ENCODE peak calls at places on chromosomes 6 and 20, in eight cellular contexts. Q is body of pancreas, A is tibial artery, J is Panc1, B is HCT116, G is heart right ventricle, I is tibial nerve, K is right lobe of liver. H is an unnamed sample. For H3K36me3 and H3K27me3, the result is how much of the 10 kb centered on the place peaks cover.

GRCh38 chr6:98529364-98529763 is 305.0 kb upstream of the POU3F2 start:
- DNase-seq in J (no peak), G (no peak), Q (no peak), I (no peak), B (no peak), A (no peak), K (no peak), H (no peak)

GRCh38 chr6:38215225-38215624 is 395.7 kb downstream of the ZFAND3 start:
- DNase-seq in A (no peak), B (no peak), Q (no peak), I (no peak), J (no peak), G (no peak), K (no peak), H (no peak)

GRCh38 chr6:127737009-127737486 is 160.1 kb downstream of the C6orf58 start:
- DNase-seq in B (peak), J (peak), A (no peak), Q (peak), G (peak), K (peak), I (no peak), H (no peak)

GRCh38 chr6:112180095-112180820 is 74.1 kb downstream of the LAMA4 start:
- DNase-seq in G (peak), B (peak), Q (peak), K (peak), A (no peak), J (peak), I (no peak), H (no peak)

GRCh38 chr6:163170294-163170883 is 244.1 kb upstream of the QKI start:
- DNase-seq in K (no peak), G (no peak), A (no peak), B (no peak), Q (no peak), J (peak), I (no peak), H (no peak)

GRCh38 chr6:53112871-53113270 is 35.8 kb downstream of the GCM1 start:
- DNase-seq in A (no peak), K (no peak), G (no peak), B (no peak), I (no peak), J (no peak), Q (no peak), H (no peak)

GRCh38 chr6:63352587-63353281 is 33.0 kb upstream of the LGSN start:
- DNase-seq in I (no peak), J (no peak), G (peak), B (peak), K (peak), A (no peak), Q (peak), H (no peak)

GRCh38 chr6:161882196-161882595 is 608.3 kb upstream of the AGPAT4 start:
- DNase-seq in B (no peak), G (no peak), J (no peak), A (no peak), Q (no peak), K (no peak), I (no peak), H (no peak)

GRCh38 chr20:37976862-37977261 is 56.4 kb downstream of the TTI1 start:
- DNase-seq in I (no peak), Q (no peak), G (no peak), A (no peak), K (no peak), J (no peak), B (no peak), H (no peak)

GRCh38 chr6:40755046-40755681 is 168.0 kb upstream of the LRFN2 start:
- DNase-seq in B (no peak), K (no peak), J (no peak), I (no peak), G (no peak), Q (no peak), A (no peak), H (no peak)

GRCh38 chr20:45509091-45509490 is 6.3 kb downstream of the SPINT3 start:
- DNase-seq in G (no peak), K (no peak), A (no peak), J (no peak), Q (no peak), I (no peak), B (no peak), H (no peak)

GRCh38 chr6:145483191-145483996 is 251.9 kb downstream of the EPM2A start:
- DNase-seq in B (peak), J (peak), G (no peak), Q (no peak), I (no peak), K (no peak), A (no peak), H (no peak)

GRCh38 chr6:29656798-29657197 is at the start of gene MOG:
- DNase-seq in J (no peak), A (no peak), G (no peak), B (no peak), I (no peak), K (no peak), Q (no peak), H (peak)

GRCh38 chr6:111771084-111771411 is 102.2 kb downstream of the FYN start:
- DNase-seq in I (no peak), Q (no peak), K (no peak), J (no peak), A (no peak), G (no peak), B (no peak), H (no peak)

GRCh38 chr6:43923376-43924221 is 153.6 kb downstream of the VEGFA start:
- DNase-seq in Q (no peak), K (no peak), J (no peak), I (no peak), A (no peak), G (no peak), B (peak), H (no peak)

GRCh38 chr6:2158596-2159271 is 86.7 kb downstream of the GMDS start:
- DNase-seq in G (no peak), J (no peak), Q (no peak), A (no peak), I (no peak), K (no peak), B (peak), H (no peak)

GRCh38 chr20:4051413-4052138 is 36.2 kb upstream of the RNF24 start:
- DNase-seq in J (no peak), B (no peak), I (no peak), G (no peak), A (no peak), K (peak), Q (no peak), H (no peak)

GRCh38 chr20:24785141-24785924 is 163.7 kb upstream of the CST7 start:
- DNase-seq in J (no peak), Q (no peak), A (no peak), B (no peak), I (no peak), K (no peak), G (no peak), H (no peak)

GRCh38 chr20:10519361-10520048 is 84.4 kb downstream of the SLX4IP start:
- DNase-seq in Q (no peak), G (no peak), B (no peak), A (no peak), I (no peak), J (no peak), K (no peak), H (no peak)

GRCh38 chr6:6734463-6735455 is 146.2 kb downstream of the LY86 start:
- DNase-seq in J (no peak), K (no peak), Q (no peak), G (no peak), B (no peak), I (no peak), A (no peak), H (no peak)

GRCh38 chr6:27213544-27214125 is 33.9 kb upstream of the PRSS16 start:
- DNase-seq in K (no peak), A (no peak), Q (no peak), I (no peak), J (no peak), G (no peak), B (no peak), H (no peak)

GRCh38 chr6:36873612-36874011 is 991 bp downstream of the PPIL1 start:
- DNase-seq in G (no peak), A (no peak), Q (no peak), I (no peak), K (no peak), B (no peak), J (no peak), H (no peak)

GRCh38 chr20:38199506-38200390 is 34.7 kb upstream of the TGM2 start:
- DNase-seq in J (no peak), K (peak), A (peak), G (no peak), B (no peak), Q (no peak), I (no peak), H (no peak)

GRCh38 chr20:49821850-49822249 is 9.2 kb downstream of the SLC9A8 start:
- DNase-seq in G (peak), I (no peak), A (no peak), B (no peak), K (peak), Q (no peak), J (no peak), H (no peak)
- H3K36me3 ChIP-seq in G (half or more), I (half or more), A (half or more), B (under half), K (under half), Q (under half), J (under half), H (half or more)

DNA sequence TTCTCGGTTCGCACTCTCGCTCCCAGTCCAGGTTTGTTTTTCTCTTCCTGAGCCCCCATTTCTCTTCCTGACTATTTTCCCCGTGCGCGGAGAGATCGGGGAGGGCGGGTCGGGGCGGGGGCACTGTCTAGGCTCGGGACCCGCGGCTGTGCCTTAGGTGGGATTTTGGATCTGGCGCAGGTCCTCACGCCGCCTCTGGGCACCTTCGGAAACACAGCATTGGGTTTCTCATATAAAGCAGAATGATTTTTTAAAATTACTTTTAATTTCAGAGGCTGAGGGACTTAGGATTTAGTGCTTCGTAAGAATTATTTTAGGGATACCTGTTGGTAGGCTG is 324 bp downstream of the STX11 start:
- DNase-seq in B (peak), G (no peak), Q (no peak), I (no peak), J (no peak), A (no peak), K (no peak), H (no peak)
- H3K27me3 ChIP-seq in B (under half), G (under half), Q (under half), I (under half), J (under half), A (under half), K (under half), H (under half)

GRCh38 chr6:142302427-142303190 is 802 bp downstream of the ADGRG6 start:
- DNase-seq in K (peak), Q (no peak), I (no peak), A (no peak), G (no peak), B (peak), J (no peak), H (no peak)
- H3K4me3 ChIP-seq in K (peak), Q (no peak), I (peak), A (peak), G (peak), B (peak), J (peak), H (peak)

GRCh38 chr20:33470457-33470856 is 19.4 kb upstream of the CBFA2T2 start:
- DNase-seq in G (no peak), K (no peak), Q (no peak), B (no peak), A (no peak), I (no peak), J (no peak), H (no peak)
- H3K36me3 ChIP-seq in G (under half), K (under half), Q (under half), B (under half), A (under half), I (under half), J (under half), H (under half)

DNA sequence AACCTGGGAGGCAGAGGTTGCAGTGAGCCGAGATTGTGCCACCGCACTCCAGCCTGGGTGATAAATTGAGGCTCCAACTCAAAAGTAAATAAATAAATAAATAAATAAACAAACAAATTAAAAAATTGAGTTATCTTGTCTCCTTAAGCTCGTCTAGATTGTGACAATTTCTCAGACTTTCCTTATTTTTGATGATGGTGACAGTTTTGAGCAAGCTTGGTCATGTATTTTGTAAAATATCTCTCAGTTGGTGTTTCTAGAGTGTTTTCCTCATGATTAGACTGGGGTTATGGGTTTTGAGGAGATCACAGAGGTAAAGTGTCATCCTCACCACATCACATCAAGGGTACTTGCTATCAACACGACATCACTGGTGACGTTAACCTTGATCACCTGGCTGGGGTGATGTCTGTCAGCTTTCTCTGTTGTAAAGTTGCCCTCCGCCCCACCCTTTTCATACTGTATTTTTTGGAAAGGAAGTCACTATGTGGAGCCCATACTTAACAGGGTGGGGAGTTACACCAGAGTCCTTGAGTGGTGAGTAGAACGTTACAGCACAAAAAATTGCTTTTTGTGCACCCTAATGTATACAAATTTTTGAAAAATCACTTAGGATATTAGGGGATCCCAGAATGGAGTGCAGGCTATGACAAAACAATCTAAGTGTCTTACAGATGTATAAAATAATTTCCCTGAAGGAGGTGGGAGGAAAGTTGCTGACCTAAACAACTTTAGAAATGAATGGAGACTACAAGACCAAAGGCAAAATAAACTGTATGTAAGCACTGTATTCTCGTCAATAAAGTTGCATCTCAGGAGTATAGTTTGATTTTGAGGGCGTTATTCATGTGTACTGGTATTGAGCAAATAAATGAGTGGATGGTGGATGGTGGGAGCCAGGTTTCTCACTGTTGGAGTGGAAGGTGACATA is 116.4 kb upstream of the SGK1 start:
- DNase-seq in B (no peak), J (no peak), Q (no peak), I (no peak), G (no peak), K (no peak), A (no peak), H (no peak)
- H3K27me3 ChIP-seq in B (under half), J (under half), Q (under half), I (under half), G (under half), K (under half), A (under half), H (under half)

DNA sequence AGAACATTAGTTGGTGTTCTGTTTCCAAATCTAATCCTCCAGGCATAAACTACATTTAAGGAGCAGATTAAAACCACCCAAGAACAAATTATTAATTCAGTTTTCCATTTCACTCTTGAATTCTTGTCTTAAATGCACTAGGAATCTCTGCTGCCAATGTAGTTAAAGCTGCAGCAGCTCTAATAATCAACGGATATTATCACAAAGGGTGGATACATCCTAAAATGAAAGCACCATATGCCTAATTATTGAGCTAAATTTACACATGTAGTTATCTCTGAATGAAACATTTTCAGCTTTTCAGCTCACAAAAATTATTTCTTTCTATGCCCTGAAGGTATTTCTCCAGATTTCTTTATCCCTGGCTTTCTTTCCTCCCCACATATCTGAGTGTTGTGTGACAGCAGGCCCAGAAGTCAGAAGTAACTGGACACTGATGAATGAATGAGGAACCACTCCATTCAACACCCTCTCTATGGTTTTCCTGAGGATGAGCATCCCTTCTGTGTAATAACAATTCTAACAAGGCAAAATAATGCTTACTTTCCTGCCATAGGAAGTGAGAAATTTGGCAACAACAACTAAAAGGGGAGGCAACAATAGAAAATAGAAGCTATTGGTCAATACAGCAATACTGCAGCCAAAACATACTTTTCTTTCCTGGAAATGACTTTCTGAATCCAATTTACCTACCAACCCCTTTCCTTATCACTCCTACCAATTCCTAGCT is 14.9 kb downstream of the MAN1A1 start:
- DNase-seq in A (no peak), J (no peak), B (no peak), I (no peak), K (no peak), G (no peak), Q (no peak), H (no peak)
- H3K4me3 ChIP-seq in A (no peak), J (no peak), B (no peak), I (no peak), K (no peak), G (no peak), Q (no peak), H (no peak)

DNA sequence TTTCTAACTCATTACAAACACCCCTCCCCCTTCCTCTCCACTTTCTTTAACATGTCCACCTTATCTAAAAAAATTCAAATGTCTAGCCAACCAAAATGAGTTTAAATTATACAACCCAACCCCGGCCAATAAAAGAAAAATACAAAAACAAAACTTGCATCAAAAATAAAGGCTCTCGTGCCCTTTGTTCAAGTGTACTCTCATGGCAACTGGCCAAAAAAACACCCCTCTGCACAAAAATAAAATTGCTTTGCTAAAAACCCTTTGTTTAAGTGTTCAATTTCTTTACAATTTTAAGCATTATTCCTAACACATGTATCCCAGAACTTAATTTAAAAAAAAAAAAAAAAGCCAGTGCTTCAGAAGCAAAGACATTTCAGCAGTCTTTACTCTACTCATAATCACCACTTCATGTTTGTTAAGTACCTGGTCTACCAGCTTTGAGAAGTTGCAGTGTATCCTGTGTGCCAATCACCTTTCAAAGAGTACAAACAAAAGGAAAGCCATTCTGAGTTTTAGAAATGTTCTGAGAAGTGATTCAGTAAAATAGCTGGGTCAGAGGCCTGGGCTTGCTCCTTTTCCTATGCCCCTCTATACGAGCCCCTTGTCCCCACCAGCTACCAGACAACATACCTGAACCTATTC is 87.5 kb downstream of the MDN1 start:
- DNase-seq in B (no peak), Q (no peak), G (no peak), K (no peak), I (no peak), A (no peak), J (no peak), H (no peak)
- H3K36me3 ChIP-seq in B (half or more), Q (under half), G (half or more), K (under half), I (half or more), A (half or more), J (under half), H (half or more)

GRCh38 chr20:63468421-63468820 is 4.0 kb downstream of the KCNQ2 start:
- DNase-seq in Q (no peak), A (no peak), B (no peak), I (no peak), G (no peak), J (no peak), K (no peak), H (no peak)
- H3K27me3 ChIP-seq in Q (under half), A (under half), B (under half), I (under half), G (half or more), J (under half), K (under half), H (half or more)

GRCh38 chr6:33628401-33628964 is 7.4 kb downstream of the ITPR3 start:
- DNase-seq in J (no peak), B (no peak), I (no peak), G (no peak), Q (no peak), K (no peak), A (no peak), H (no peak)

GRCh38 chr6:33623895-33624381 is 2.8 kb downstream of the ITPR3 start:
- DNase-seq in G (no peak), Q (no peak), I (no peak), B (no peak), K (no peak), A (no peak), J (no peak), H (no peak)

GRCh38 chr6:33624856-33625255 is 3.7 kb downstream of the ITPR3 start:
- DNase-seq in Q (no peak), B (no peak), J (no peak), I (no peak), K (no peak), A (no peak), G (no peak), H (no peak)

GRCh38 chr6:33630014-33630413 is 8.9 kb downstream of the ITPR3 start:
- DNase-seq in K (no peak), A (no peak), J (no peak), B (no peak), Q (no peak), G (no peak), I (no peak), H (no peak)

GRCh38 chr6:33627876-33628275 is 6.8 kb downstream of the ITPR3 start:
- DNase-seq in K (no peak), J (no peak), Q (no peak), I (no peak), A (no peak), G (no peak), B (no peak), H (no peak)
- H3K4me3 ChIP-seq in K (no peak), J (no peak), Q (no peak), I (no peak), A (no peak), G (no peak), B (no peak), H (no peak)

GRCh38 chr6:87244380-87244779 is 78.0 kb upstream of the SMIM8 start:
- DNase-seq in A (no peak), Q (no peak), B (no peak), K (no peak), J (no peak), I (no peak), G (no peak), H (no peak)

GRCh38 chr6:87241304-87241703 is 81.1 kb upstream of the SMIM8 start:
- DNase-seq in Q (no peak), J (no peak), A (no peak), K (no peak), G (no peak), B (no peak), I (no peak), H (no peak)

DNA sequence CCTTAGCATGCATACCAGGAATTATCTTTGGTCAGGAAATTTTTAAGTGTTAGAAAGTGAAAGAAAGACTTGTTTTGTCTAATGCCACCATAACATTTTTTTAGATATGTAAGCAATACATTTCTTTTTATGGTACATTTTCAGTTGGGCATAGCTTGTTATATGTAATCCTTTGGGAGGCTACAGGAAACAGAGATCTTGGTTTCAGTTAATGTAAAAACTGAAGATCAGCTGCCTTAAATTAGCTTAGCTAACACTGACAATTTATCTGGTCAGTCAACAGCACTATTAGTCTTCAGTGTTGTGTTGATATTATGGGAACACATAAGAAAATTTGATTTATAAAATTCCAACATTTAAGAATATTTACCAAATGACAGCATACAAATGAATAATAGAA is 78.6 kb upstream of the SMIM8 start:
- DNase-seq in I (no peak), B (no peak), Q (no peak), J (no peak), A (no peak), K (no peak), G (no peak), H (no peak)
- H3K36me3 ChIP-seq in I (half or more), B (under half), Q (under half), J (under half), A (under half), K (under half), G (half or more), H (half or more)

H was measured in left ventricle myocardium inferior.